ENCODE peak calls at places on chromosome 15, in four cellular contexts. One of them, this sample, is unnamed.

GRCh38 chr15:64574220-64574994 is 114.0 kb downstream of the ZNF609 start:
- DNase-seq in GM20000: no peak
- DNase-seq in PC-9: peak
- DNase-seq in ascending aorta: no peak
- DNase-seq in this sample: no peak

GRCh38 chr15:100601158-100601557 is 826 bp downstream of the LINS1 start:
- DNase-seq in GM20000: no peak
- DNase-seq in PC-9: no peak
- DNase-seq in ascending aorta: no peak
- DNase-seq in this sample: no peak

GRCh38 chr15:101326462-101327146 is 31.6 kb upstream of the SNRPA1 start:
- DNase-seq in GM20000: no peak
- DNase-seq in PC-9: no peak
- DNase-seq in ascending aorta: no peak
- DNase-seq in this sample: no peak

GRCh38 chr15:39594764-39595620 is 14.1 kb downstream of the THBS1 start:
- DNase-seq in GM20000: no peak
- DNase-seq in PC-9: peak
- DNase-seq in ascending aorta: no peak
- DNase-seq in this sample: no peak

GRCh38 chr15:89177116-89177515 is 44.3 kb downstream of the RLBP1 start:
- DNase-seq in GM20000: no peak
- DNase-seq in PC-9: no peak
- DNase-seq in ascending aorta: no peak
- DNase-seq in this sample: no peak

GRCh38 chr15:41017051-41017735 is 63.9 kb downstream of the CHAC1 start:
- DNase-seq in GM20000: no peak
- DNase-seq in PC-9: no peak
- DNase-seq in ascending aorta: no peak
- DNase-seq in this sample: no peak

GRCh38 chr15:20352241-20353200 is 189.1 kb downstream of the GOLGA6L6 start:
- DNase-seq in GM20000: peak
- DNase-seq in PC-9: peak
- DNase-seq in ascending aorta: no peak
- DNase-seq in this sample: peak

GRCh38 chr15:52295421-52295991 is at the start of gene MYO5C:
- DNase-seq in GM20000: no peak
- DNase-seq in PC-9: peak
- DNase-seq in ascending aorta: no peak
- DNase-seq in this sample: no peak

GRCh38 chr15:61084944-61085367 is 144.1 kb downstream of the RORA start:
- DNase-seq in GM20000: peak
- DNase-seq in PC-9: no peak
- DNase-seq in ascending aorta: no peak
- DNase-seq in this sample: no peak

GRCh38 chr15:67433495-67434099 is 87.3 kb upstream of the C15orf61 start:
- DNase-seq in GM20000: peak
- DNase-seq in PC-9: no peak
- DNase-seq in ascending aorta: no peak
- DNase-seq in this sample: peak

GRCh38 chr15:74257105-74257504 is 21.0 kb downstream of the CCDC33 start:
- DNase-seq in GM20000: no peak
- DNase-seq in PC-9: no peak
- DNase-seq in ascending aorta: no peak
- DNase-seq in this sample: no peak

GRCh38 chr15:59329570-59330350 is 42.9 kb downstream of the MYO1E start:
- DNase-seq in GM20000: no peak
- DNase-seq in PC-9: no peak
- DNase-seq in ascending aorta: no peak
- DNase-seq in this sample: no peak

GRCh38 chr15:72199721-72200212 is 2.2 kb upstream of the GRAMD2A start:
- DNase-seq in GM20000: peak
- DNase-seq in PC-9: peak
- DNase-seq in ascending aorta: peak
- DNase-seq in this sample: peak

GRCh38 chr15:42457445-42458442 is 33.2 kb downstream of the ZNF106 start:
- DNase-seq in GM20000: peak
- DNase-seq in PC-9: no peak
- DNase-seq in ascending aorta: peak
- DNase-seq in this sample: peak

GRCh38 chr15:85704021-85704420 is 90.7 kb downstream of the KLHL25 start:
- DNase-seq in GM20000: no peak
- DNase-seq in PC-9: no peak
- DNase-seq in ascending aorta: no peak
- DNase-seq in this sample: no peak

DNA sequence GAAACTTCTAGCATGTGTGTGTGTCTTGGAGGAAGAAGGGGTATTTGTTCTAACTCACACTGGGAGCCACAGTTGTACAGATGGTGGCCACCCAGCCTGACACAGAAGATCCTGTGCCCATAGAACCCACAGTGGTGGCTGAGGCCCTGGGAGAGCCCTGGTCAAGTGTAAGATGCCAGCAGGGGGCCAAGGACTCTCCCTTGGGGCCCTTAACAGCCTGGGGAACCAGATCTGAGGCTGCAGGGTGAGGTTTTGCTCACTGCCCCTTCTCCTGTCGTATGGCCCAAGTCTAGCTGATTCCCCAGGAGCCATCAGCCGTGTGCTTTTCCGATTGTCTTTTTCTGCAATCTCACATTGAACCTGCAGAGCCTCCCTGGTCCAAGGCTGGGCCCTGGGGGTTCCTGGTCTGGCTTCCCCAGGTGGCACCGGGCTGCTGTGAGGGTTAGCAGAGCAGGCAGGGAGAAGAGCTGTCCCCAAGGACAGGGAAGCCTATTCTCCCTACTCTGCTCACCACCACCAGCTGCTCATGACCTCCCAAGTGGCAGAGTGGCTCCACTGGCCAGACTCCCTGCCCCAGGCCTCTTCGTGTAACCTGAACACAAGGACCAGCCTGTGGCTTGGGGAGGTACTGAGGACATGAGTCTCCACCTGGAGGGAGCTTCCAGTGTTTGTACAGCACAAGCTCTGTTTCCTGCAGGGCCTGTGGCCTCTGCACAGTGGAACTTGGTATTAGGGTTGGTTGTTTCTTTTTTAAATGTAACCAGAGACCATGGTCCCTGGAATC is 51.9 kb downstream of the CA12 start:
- DNase-seq in GM20000: no peak
- DNase-seq in PC-9: no peak
- DNase-seq in ascending aorta: no peak
- DNase-seq in this sample: no peak
- TF ChIP-seq CTCF in GM20000: no peak
- TF ChIP-seq CTCF in PC-9: no peak
- TF ChIP-seq CTCF in ascending aorta: no peak
- TF ChIP-seq CTCF in this sample: no peak

GRCh38 chr15:69609776-69610175 is 157.2 kb downstream of the RPLP1 start:
- DNase-seq in GM20000: no peak
- DNase-seq in PC-9: no peak
- DNase-seq in ascending aorta: no peak
- DNase-seq in this sample: no peak

GRCh38 chr15:69609176-69609575 is 156.6 kb downstream of the RPLP1 start:
- DNase-seq in GM20000: no peak
- DNase-seq in PC-9: peak
- DNase-seq in ascending aorta: no peak
- DNase-seq in this sample: no peak

GRCh38 chr15:69610264-69610663 is 157.6 kb downstream of the RPLP1 start:
- DNase-seq in GM20000: no peak
- DNase-seq in PC-9: no peak
- DNase-seq in ascending aorta: no peak
- DNase-seq in this sample: no peak

GRCh38 chr15:69607101-69607500 is 154.5 kb downstream of the RPLP1 start:
- DNase-seq in GM20000: no peak
- DNase-seq in PC-9: no peak
- DNase-seq in ascending aorta: no peak
- DNase-seq in this sample: no peak

GRCh38 chr15:69608661-69609060 is 156.0 kb downstream of the RPLP1 start:
- DNase-seq in GM20000: no peak
- DNase-seq in PC-9: peak
- DNase-seq in ascending aorta: no peak
- DNase-seq in this sample: no peak
- TF ChIP-seq CTCF in GM20000: no peak
- TF ChIP-seq CTCF in PC-9: no peak
- TF ChIP-seq CTCF in ascending aorta: no peak
- TF ChIP-seq CTCF in this sample: no peak

DNA sequence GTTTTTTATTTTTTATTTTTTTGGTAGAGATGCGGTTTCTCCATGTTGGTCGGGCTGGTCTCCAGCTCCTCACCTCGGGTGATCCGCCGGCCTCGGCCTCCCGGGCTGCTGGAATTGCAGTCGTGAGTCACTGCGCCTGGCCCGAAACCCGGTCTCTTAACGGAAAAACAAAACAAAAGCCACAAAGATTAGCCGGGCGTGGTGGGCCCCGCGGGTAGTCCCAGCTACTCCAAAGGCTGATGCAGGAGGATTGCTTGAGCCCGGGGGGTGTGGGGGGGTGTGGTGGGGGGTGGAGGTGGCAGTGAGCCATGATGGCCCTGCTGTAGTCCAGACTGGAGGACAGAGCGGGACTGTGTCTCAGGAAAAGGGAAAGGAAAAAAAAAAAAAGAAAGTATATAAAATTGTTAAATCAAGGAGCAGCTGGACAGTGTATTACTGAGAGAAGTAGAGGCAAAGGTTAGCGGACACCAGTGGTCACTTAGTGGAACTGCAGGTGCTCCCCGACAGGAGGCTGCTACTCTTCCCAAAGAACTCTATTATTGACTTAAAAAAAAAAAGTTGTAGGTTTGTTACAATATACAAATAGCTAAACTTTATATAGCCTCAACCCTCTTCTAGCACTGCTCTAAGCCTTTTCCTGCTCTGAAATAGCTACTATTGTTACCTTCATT is 30.3 kb upstream of the TUBGCP5 start:
- DNase-seq in GM20000: no peak
- DNase-seq in PC-9: peak
- DNase-seq in ascending aorta: no peak
- DNase-seq in this sample: no peak
- TF ChIP-seq CTCF in GM20000: no peak
- TF ChIP-seq CTCF in PC-9: peak
- TF ChIP-seq CTCF in ascending aorta: no peak
- TF ChIP-seq CTCF in this sample: no peak

GRCh38 chr15:49046113-49046883 is at the start of gene SECISBP2L:
- DNase-seq in GM20000: peak
- DNase-seq in PC-9: peak
- DNase-seq in ascending aorta: peak
- DNase-seq in this sample: peak
- TF ChIP-seq CTCF in GM20000: peak
- TF ChIP-seq CTCF in PC-9: no peak
- TF ChIP-seq CTCF in ascending aorta: no peak
- TF ChIP-seq CTCF in this sample: peak

This sample was measured in GM13977.